ENCODE peak calls at places on chromosomes 4 and X, in six cellular contexts. P is AML-193, F is cardiac septum, C is bronchial epithelial cell, K is uterus, Z is endothelial cell. U is an unnamed sample.

GRCh38 chr4:38621004-38621684 is 42.9 kb upstream of the KLF3 start:
- DNase-seq in P (peak), F (no peak), C (peak), K (no peak), Z (no peak), U (no peak)

GRCh38 chr4:67776746-67777145 is 22.6 kb upstream of the GNRHR start:
- DNase-seq in P (no peak), F (no peak), C (no peak), K (no peak), Z (no peak), U (no peak)

GRCh38 chr4:183337349-183337748 is 15.1 kb upstream of the CLDN24 start:
- DNase-seq in P (no peak), F (peak), C (no peak), K (no peak), Z (no peak), U (no peak)

GRCh38 chr4:8305851-8306361 is 36.4 kb downstream of the HTRA3 start:
- DNase-seq in P (no peak), F (peak), C (no peak), K (peak), Z (no peak), U (peak)

GRCh38 chr4:108036252-108036651 is 46.6 kb downstream of the HADH start:
- DNase-seq in P (no peak), F (no peak), C (no peak), K (no peak), Z (no peak), U (no peak)

GRCh38 chr4:181592221-181592745 is 650.9 kb upstream of the TENM3 start:
- DNase-seq in P (no peak), F (no peak), C (no peak), K (no peak), Z (no peak), U (no peak)

GRCh38 chr4:89275587-89275986 is 32.0 kb downstream of the GPRIN3 start:
- DNase-seq in P (no peak), F (no peak), C (no peak), K (no peak), Z (no peak), U (no peak)

GRCh38 chrX:25015486-25016360 is at the start of gene ARX:
- DNase-seq in P (no peak), F (no peak), C (peak), K (no peak), Z (peak), U (no peak)

GRCh38 chr4:16337936-16338335 is 111.7 kb upstream of the TAPT1 start:
- DNase-seq in P (no peak), F (no peak), C (peak), K (no peak), Z (no peak), U (no peak)

GRCh38 chrX:31318866-31319265 is 247.0 kb upstream of the FTHL17 start:
- DNase-seq in P (no peak), F (no peak), C (no peak), K (no peak), Z (no peak), U (no peak)

GRCh38 chr4:34932591-34932990 is 1311.7 kb downstream of the ARAP2 start:
- DNase-seq in P (no peak), F (no peak), C (peak), K (no peak), Z (no peak), U (no peak)

GRCh38 chrX:136531951-136532350 is at the start of gene VGLL1:
- DNase-seq in P (no peak), F (no peak), C (peak), K (no peak), Z (no peak), U (no peak)

GRCh38 chrX:13845721-13846378 is 29.0 kb upstream of the GPM6B start:
- DNase-seq in P (no peak), F (no peak), C (peak), K (no peak), Z (no peak), U (no peak)

GRCh38 chrX:106912864-106913263 is 7.3 kb upstream of the CLDN2 start:
- DNase-seq in P (no peak), F (no peak), C (peak), K (no peak), Z (no peak), U (no peak)

GRCh38 chr4:136690363-136690762 is 841.9 kb downstream of the PCDH18 start:
- DNase-seq in P (no peak), F (no peak), C (no peak), K (no peak), Z (no peak), U (no peak)

GRCh38 chr4:86034616-86035015 is 325.2 kb downstream of the MAPK10 start:
- DNase-seq in P (no peak), F (no peak), C (peak), K (no peak), Z (no peak), U (no peak)

GRCh38 chr4:3224971-3225850 is 23.7 kb upstream of the MSANTD1 start:
- DNase-seq in P (no peak), F (peak), C (no peak), K (no peak), Z (no peak), U (peak)

GRCh38 chr4:75605928-75606327 is 24.4 kb downstream of the CDKL2 start:
- DNase-seq in P (no peak), F (no peak), C (no peak), K (no peak), Z (no peak), U (no peak)

GRCh38 chrX:44596277-44596676 is 53.6 kb upstream of the FUNDC1 start:
- DNase-seq in P (no peak), F (no peak), C (no peak), K (no peak), Z (no peak), U (no peak)

GRCh38 chr4:25113915-25114904 is 46.0 kb downstream of the SEPSECS start:
- DNase-seq in P (no peak), F (no peak), C (peak), K (no peak), Z (no peak), U (no peak)

GRCh38 chrX:68944211-68944610 is 115.4 kb downstream of the EFNB1 start:
- DNase-seq in P (no peak), F (no peak), C (no peak), K (no peak), Z (no peak), U (no peak)

GRCh38 chr4:64899563-64899962 is 490.3 kb upstream of the TECRL start:
- DNase-seq in P (no peak), F (no peak), C (no peak), K (no peak), Z (no peak), U (no peak)

GRCh38 chrX:13755254-13755653 is 20.7 kb downstream of the OFD1 start:
- DNase-seq in P (no peak), F (no peak), C (no peak), K (no peak), Z (no peak), U (no peak)

GRCh38 chr4:95268819-95269565 is 279.8 kb downstream of the UNC5C start:
- DNase-seq in P (no peak), F (no peak), C (peak), K (no peak), Z (no peak), U (no peak)

U was measured in chondrocyte.